ENCODE peak calls at places on chromosomes 11 and 22, in four cellular contexts. O is NB4, Q is uterus, B is OCI-LY7. A is an unnamed sample.

GRCh38 chr11:70244698-70245097 is 25.8 kb upstream of the PPFIA1 start:
- DNase-seq in B (no peak), Q (no peak), O (no peak), A (no peak)

GRCh38 chr11:46249103-46249942 is 28.1 kb upstream of the CREB3L1 start:
- DNase-seq in B (no peak), Q (no peak), O (no peak), A (no peak)

GRCh38 chr11:69371731-69372588 is 78.0 kb downstream of the MYEOV start:
- DNase-seq in O (no peak), Q (no peak), B (no peak), A (no peak)

GRCh38 chr22:43151251-43152000 is at the start of gene TSPO:
- DNase-seq in B (peak), O (peak), Q (peak), A (peak)

GRCh38 chr22:43050995-43051394 is 36.0 kb upstream of the PACSIN2 start:
- DNase-seq in B (no peak), O (peak), Q (no peak), A (no peak)

GRCh38 chr11:63612181-63612580 is 2.1 kb downstream of the PLAAT3 start:
- DNase-seq in B (no peak), Q (no peak), O (no peak), A (no peak)

GRCh38 chr11:6469599-6469998 is 4.1 kb downstream of the TRIM3 start:
- DNase-seq in B (no peak), Q (no peak), O (no peak), A (no peak)

GRCh38 chr11:61963282-61964057 is 4.0 kb downstream of the FTH1 start:
- DNase-seq in Q (peak), O (peak), B (peak), A (no peak)

GRCh38 chr22:37121887-37122591 is 12.5 kb upstream of the TMPRSS6 start:
- DNase-seq in B (peak), O (no peak), Q (no peak), A (peak)

GRCh38 chr11:3830741-3831140 is 10.0 kb downstream of the RHOG start:
- DNase-seq in O (peak), Q (no peak), B (no peak), A (peak)

GRCh38 chr22:41469218-41469851 is 418 bp downstream of the ACO2 start:
- DNase-seq in Q (no peak), B (peak), O (peak), A (no peak)

GRCh38 chr11:126890561-126890960 is 110.0 kb downstream of the KIRREL3 start:
- DNase-seq in Q (no peak), B (no peak), O (no peak), A (no peak)

GRCh38 chr11:120128392-120129172 is 9.3 kb downstream of the TRIM29 start:
- DNase-seq in O (peak), B (no peak), Q (peak), A (no peak)

GRCh38 chr22:48305726-48306235 is 1521.9 kb downstream of the BRD1 start:
- DNase-seq in Q (no peak), B (no peak), O (no peak), A (no peak)

GRCh38 chr11:46277623-46278386 is at the start of gene CREB3L1:
- DNase-seq in B (no peak), Q (peak), O (peak), A (no peak)

GRCh38 chr11:295351-296205 is 3.7 kb downstream of the IFITM5 start:
- DNase-seq in O (no peak), B (no peak), Q (no peak), A (no peak)

DNA sequence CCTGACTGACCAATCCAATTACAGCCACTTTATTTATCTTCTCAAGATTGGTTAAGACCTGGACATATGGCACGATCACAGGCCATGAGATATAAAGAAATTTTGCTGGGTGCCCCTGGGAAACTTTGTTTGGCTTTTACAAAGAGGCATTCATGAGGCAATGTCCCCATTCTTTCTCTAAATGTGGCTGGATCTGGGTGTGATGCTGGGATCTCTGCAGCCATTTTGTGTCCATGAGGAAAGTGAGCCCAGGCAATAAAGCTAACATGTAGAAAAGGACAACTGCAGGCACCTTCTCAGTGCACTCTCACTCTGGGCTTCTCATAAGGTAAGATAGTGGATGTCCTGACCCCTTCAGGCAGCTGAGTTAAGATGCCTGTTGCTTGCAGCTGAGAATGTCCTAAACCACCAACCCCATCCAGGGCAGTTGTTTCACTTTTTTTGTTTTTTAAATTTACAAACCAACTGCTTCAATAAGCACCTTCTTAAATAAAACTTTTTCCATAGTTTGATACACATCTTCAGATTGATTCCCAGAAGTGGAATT is 372.3 kb downstream of the MIAT start:
- DNase-seq in Q (no peak), O (no peak), B (no peak), A (no peak)
- TF ChIP-seq CTCF in Q (no peak), O (no peak), B (no peak), A (no peak)

GRCh38 chr22:46534901-46535630 is 2.4 kb downstream of the CELSR1 start:
- DNase-seq in O (no peak), B (no peak), Q (no peak), A (no peak)

GRCh38 chr22:46531776-46532175 is 5.6 kb downstream of the CELSR1 start:
- DNase-seq in O (no peak), B (no peak), Q (no peak), A (no peak)

GRCh38 chr22:46535876-46536558 is 1.4 kb downstream of the CELSR1 start:
- DNase-seq in O (no peak), B (no peak), Q (no peak), A (no peak)

GRCh38 chr22:46534177-46534776 is 3.1 kb downstream of the CELSR1 start:
- DNase-seq in B (no peak), O (no peak), Q (no peak), A (no peak)

DNA sequence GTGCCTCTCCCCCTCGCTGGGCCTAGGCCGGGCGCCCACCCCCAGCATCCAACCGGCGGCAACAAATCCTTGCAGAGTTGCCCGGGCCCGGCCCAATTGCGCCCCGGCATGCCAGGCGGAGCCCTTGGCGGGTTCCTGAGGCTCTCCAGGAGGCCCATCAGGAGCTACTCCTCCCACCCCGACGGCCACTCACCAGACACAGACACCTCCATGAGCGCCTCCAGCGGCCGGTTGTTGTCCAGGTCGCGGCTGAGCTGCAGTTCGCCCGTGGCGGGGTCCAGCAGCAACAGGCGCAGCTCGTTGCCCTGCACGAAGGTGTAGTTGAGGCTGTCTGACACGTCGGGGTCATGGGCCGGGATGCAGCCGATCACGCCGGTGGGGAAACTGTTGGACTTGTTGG is 4.0 kb downstream of the CELSR1 start:
- DNase-seq in B (no peak), Q (no peak), O (no peak), A (no peak)
- TF ChIP-seq CTCF in B (no peak), Q (no peak), O (no peak), A (no peak)

DNA sequence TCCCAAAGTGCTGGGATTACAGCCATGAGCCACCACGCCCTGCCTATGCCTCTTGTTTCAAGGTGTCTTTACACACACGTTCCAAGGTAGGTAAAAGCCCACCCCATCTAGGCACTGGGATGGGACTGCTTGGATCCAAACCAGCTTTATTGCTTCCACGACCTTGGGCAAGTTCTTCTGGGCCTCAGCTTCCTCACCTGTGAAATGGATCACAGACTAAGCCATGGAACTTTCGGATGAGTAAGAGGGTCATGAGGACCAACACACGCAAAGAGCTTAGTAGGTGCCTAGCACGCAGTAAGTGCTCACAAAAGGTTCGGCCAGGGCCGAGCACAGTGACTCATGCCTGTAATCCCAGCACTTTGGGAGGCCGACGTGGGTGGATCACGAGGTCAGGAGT is 15.6 kb downstream of the RHOD start:
- DNase-seq in B (no peak), Q (no peak), O (peak), A (no peak)
- TF ChIP-seq CTCF in B (no peak), Q (no peak), O (no peak), A (no peak)

GRCh38 chr11:43812471-43812870 is 68.2 kb upstream of the ALKBH3 start:
- DNase-seq in O (no peak), B (no peak), Q (no peak), A (no peak)

GRCh38 chr11:43806976-43807375 is 73.7 kb upstream of the ALKBH3 start:
- DNase-seq in B (no peak), Q (no peak), O (no peak), A (no peak)

DNA sequence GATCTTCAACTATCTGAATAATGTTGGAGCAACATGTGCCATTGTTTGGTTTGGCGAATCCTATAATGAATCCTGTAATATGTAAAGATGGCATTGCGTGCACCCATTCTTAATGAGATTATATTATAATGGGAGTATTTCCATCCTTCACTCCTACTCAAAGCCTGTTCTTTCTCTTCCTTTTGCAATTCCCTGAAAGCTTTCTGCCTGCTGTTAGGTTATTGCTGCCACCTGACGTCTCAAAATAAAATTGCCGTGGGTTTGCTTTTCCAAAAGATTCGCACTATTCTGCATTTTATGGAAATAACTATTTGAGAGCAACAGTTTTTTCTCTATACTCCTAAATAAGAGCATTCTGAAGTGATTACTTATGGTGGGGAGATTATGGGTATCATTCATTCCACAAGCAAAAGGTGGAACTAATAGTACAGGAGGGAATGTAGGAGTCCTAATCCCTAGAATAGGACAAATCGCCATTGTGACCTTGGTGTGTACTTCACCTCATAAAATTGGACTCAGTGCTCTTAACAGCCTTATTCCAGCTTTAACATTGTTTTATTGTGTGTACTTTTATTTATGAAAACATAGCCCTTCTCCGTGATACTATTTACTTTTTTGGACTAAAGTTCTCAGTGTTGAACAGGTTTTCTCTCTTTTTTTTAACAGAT is 69.6 kb upstream of the ALKBH3 start:
- DNase-seq in Q (no peak), B (no peak), O (no peak), A (no peak)
- TF ChIP-seq CTCF in Q (no peak), B (no peak), O (no peak), A (no peak)

GRCh38 chr11:117097567-117098268 is 510 bp downstream of the SIK3 start:
- DNase-seq in Q (peak), B (peak), O (peak), A (no peak)

GRCh38 chr11:117096973-117097566 is 1.2 kb downstream of the SIK3 start:
- DNase-seq in Q (no peak), B (peak), O (peak), A (no peak)

GRCh38 chr11:117095301-117096139 is 2.7 kb downstream of the SIK3 start:
- DNase-seq in Q (no peak), O (peak), B (no peak), A (no peak)

GRCh38 chr11:117094776-117095175 is 3.5 kb downstream of the SIK3 start:
- DNase-seq in O (no peak), B (no peak), Q (no peak), A (no peak)

DNA sequence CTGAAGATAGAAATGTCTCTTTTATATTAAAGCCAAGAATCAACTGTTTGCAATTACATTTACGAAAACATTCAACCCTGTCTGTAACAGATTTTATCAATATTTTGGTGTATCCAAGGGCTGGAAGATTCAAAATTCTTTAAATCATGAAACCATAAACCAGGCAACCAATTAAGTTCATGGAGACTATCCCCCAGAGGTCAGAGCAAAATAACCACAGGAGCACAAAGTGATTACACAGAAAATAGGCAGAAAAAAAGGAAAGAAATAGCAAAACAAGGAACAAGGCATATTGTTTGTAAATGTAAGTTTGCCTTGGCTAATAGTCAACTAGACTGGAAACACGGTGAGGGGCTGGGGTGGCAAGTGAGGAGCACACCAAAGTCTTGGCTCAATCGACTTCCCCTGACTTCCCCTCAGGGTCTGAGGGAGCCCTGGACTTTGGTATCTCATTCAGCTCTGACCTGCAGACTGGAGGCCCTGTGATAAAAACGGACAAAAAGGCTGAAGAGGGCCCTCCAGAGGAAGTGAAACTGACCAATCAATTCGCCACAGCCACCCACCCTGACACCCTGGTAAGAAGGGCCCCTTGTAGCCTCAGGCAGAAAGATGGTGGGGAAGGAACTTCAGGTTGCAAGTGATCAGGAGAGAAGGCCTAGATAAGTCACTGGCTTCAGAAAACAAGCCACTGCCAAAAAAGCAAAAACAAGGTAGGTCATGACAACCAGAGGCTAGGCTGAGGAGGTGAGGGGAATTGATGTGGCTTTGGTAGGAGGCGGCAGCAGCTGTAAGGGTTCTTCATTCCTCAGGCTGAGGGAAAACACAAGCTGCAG is 1.9 kb downstream of the SIK3 start:
- DNase-seq in O (peak), Q (no peak), B (peak), A (peak)
- TF ChIP-seq CTCF in O (no peak), Q (no peak), B (peak), A (peak)

A was measured in GM10248.